ENCODE peak calls at places on chromosome 7, in seven cellular contexts. One of them, this sample, is unnamed.

GRCh38 chr7:13099197-13099795 is 411.9 kb downstream of the ARL4A start:
- DNase-seq in neuronal stem cell: no peak
- DNase-seq in trophoblast cell: no peak
- DNase-seq in mesendoderm: no peak
- DNase-seq in mesenchymal stem cell: peak; percentile 37
- DNase-seq in H9: no peak
- DNase-seq in H1: no peak
- DNase-seq in this sample: peak; percentile 64

GRCh38 chr7:79282051-79282694 is 171.3 kb downstream of the MAGI2 start:
- DNase-seq in neuronal stem cell: no peak
- DNase-seq in trophoblast cell: peak; percentile 60
- DNase-seq in mesendoderm: peak; percentile 41
- DNase-seq in mesenchymal stem cell: peak; percentile 81
- DNase-seq in H9: no peak
- DNase-seq in H1: no peak
- DNase-seq in this sample: peak; percentile 86

GRCh38 chr7:47416454-47417121 is 165.3 kb downstream of the TNS3 start:
- DNase-seq in neuronal stem cell: no peak
- DNase-seq in trophoblast cell: no peak
- DNase-seq in mesendoderm: no peak
- DNase-seq in mesenchymal stem cell: peak; percentile 32
- DNase-seq in H9: no peak
- DNase-seq in H1: no peak
- DNase-seq in this sample: no peak

GRCh38 chr7:106999023-106999422 is 45.5 kb upstream of the PRKAR2B start:
- DNase-seq in neuronal stem cell: no peak
- DNase-seq in trophoblast cell: no peak
- DNase-seq in mesendoderm: no peak
- DNase-seq in mesenchymal stem cell: peak; percentile 32
- DNase-seq in H9: no peak
- DNase-seq in H1: no peak
- DNase-seq in this sample: peak; percentile 12

GRCh38 chr7:132516042-132516840 is 60.0 kb downstream of the PLXNA4 start:
- DNase-seq in neuronal stem cell: no peak
- DNase-seq in trophoblast cell: no peak
- DNase-seq in mesendoderm: peak; percentile 77
- DNase-seq in mesenchymal stem cell: peak; percentile 1
- DNase-seq in H9: no peak
- DNase-seq in H1: no peak
- DNase-seq in this sample: peak; percentile 10

GRCh38 chr7:76340617-76341131 is 18.1 kb downstream of the YWHAG start:
- DNase-seq in neuronal stem cell: no peak
- DNase-seq in trophoblast cell: no peak
- DNase-seq in mesendoderm: no peak
- DNase-seq in mesenchymal stem cell: peak; percentile 69
- DNase-seq in H9: no peak
- DNase-seq in H1: no peak
- DNase-seq in this sample: peak; percentile 92

GRCh38 chr7:77354484-77354883 is 61.7 kb downstream of the GSAP start:
- DNase-seq in neuronal stem cell: no peak
- DNase-seq in trophoblast cell: no peak
- DNase-seq in mesendoderm: no peak
- DNase-seq in mesenchymal stem cell: no peak
- DNase-seq in H9: no peak
- DNase-seq in H1: no peak
- DNase-seq in this sample: no peak

GRCh38 chr7:142898377-142899235 is 13.1 kb upstream of the TRPV6 start:
- DNase-seq in neuronal stem cell: no peak
- DNase-seq in trophoblast cell: peak; percentile 90
- DNase-seq in mesendoderm: peak; percentile 31
- DNase-seq in mesenchymal stem cell: no peak
- DNase-seq in H9: no peak
- DNase-seq in H1: peak; percentile 17
- DNase-seq in this sample: no peak

GRCh38 chr7:35003679-35004278 is 33.5 kb downstream of the DPY19L1 start:
- DNase-seq in neuronal stem cell: no peak
- DNase-seq in trophoblast cell: peak; percentile 15
- DNase-seq in mesendoderm: peak; percentile 77
- DNase-seq in mesenchymal stem cell: peak; percentile 91
- DNase-seq in H9: no peak
- DNase-seq in H1: no peak
- DNase-seq in this sample: peak; percentile 90

GRCh38 chr7:30147785-30148184 is 13.0 kb downstream of the MTURN start:
- DNase-seq in neuronal stem cell: no peak
- DNase-seq in trophoblast cell: no peak
- DNase-seq in mesendoderm: no peak
- DNase-seq in mesenchymal stem cell: no peak
- DNase-seq in H9: no peak
- DNase-seq in H1: no peak
- DNase-seq in this sample: no peak

GRCh38 chr7:152354061-152354460 is 81.7 kb downstream of the KMT2C start:
- DNase-seq in neuronal stem cell: no peak
- DNase-seq in trophoblast cell: no peak
- DNase-seq in mesendoderm: no peak
- DNase-seq in mesenchymal stem cell: peak; percentile 24
- DNase-seq in H9: no peak
- DNase-seq in H1: no peak
- DNase-seq in this sample: peak; percentile 73

GRCh38 chr7:147492621-147493020 is 1097.9 kb upstream of the C7orf33 start:
- DNase-seq in neuronal stem cell: no peak
- DNase-seq in trophoblast cell: no peak
- DNase-seq in mesendoderm: no peak
- DNase-seq in mesenchymal stem cell: no peak
- DNase-seq in H9: no peak
- DNase-seq in H1: no peak
- DNase-seq in this sample: peak; percentile 77

GRCh38 chr7:84848219-84848973 is 338.5 kb downstream of the SEMA3D start:
- DNase-seq in neuronal stem cell: no peak
- DNase-seq in trophoblast cell: no peak
- DNase-seq in mesendoderm: no peak
- DNase-seq in mesenchymal stem cell: no peak
- DNase-seq in H9: no peak
- DNase-seq in H1: no peak
- DNase-seq in this sample: no peak

DNA sequence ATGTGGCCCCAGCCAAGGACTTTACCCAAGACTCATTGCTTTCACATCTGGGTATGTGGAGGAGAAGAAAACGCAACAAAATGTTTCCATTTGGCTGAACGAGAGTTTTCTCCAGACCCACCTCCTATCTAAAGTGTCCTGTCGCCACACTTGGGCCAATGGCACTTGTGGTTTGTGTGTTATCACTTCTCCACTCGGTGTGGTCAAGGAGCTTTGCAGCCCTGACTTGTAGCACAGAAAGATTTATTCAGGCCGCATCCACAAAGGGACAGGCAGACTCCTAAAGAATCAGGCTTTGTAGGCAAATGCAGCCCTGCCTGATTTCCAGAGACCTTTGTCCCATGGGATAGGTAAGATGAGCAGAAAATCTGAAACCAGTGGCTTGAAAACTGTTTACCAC is 12.8 kb upstream of the LRRC4 start:
- DNase-seq in neuronal stem cell: no peak
- DNase-seq in trophoblast cell: no peak
- DNase-seq in mesendoderm: no peak
- DNase-seq in mesenchymal stem cell: no peak
- DNase-seq in H9: no peak
- DNase-seq in H1: no peak
- DNase-seq in this sample: no peak
- H3K23ac ChIP-seq in neuronal stem cell: no peak overlapping the region
- H3K23ac ChIP-seq in trophoblast cell: no peak overlapping the region
- H3K23ac ChIP-seq in mesendoderm: no peak overlapping the region
- H3K23ac ChIP-seq in mesenchymal stem cell: no peak overlapping the region
- H3K23ac ChIP-seq in H9: no peak overlapping the region
- H3K23ac ChIP-seq in H1: no peak overlapping the region
- H3K23ac ChIP-seq in this sample: no peak overlapping the region

GRCh38 chr7:25839084-25839769 is 312.8 kb upstream of the NFE2L3 start:
- DNase-seq in neuronal stem cell: no peak
- DNase-seq in trophoblast cell: no peak
- DNase-seq in mesendoderm: peak; percentile 61
- DNase-seq in mesenchymal stem cell: no peak
- DNase-seq in H9: no peak
- DNase-seq in H1: no peak
- DNase-seq in this sample: no peak

GRCh38 chr7:25842201-25842726 is 309.7 kb upstream of the NFE2L3 start:
- DNase-seq in neuronal stem cell: no peak
- DNase-seq in trophoblast cell: no peak
- DNase-seq in mesendoderm: no peak
- DNase-seq in mesenchymal stem cell: peak; percentile 40
- DNase-seq in H9: no peak
- DNase-seq in H1: no peak
- DNase-seq in this sample: no peak

GRCh38 chr7:25843467-25843866 is 308.5 kb upstream of the NFE2L3 start:
- DNase-seq in neuronal stem cell: no peak
- DNase-seq in trophoblast cell: no peak
- DNase-seq in mesendoderm: peak; percentile 43
- DNase-seq in mesenchymal stem cell: no peak
- DNase-seq in H9: no peak
- DNase-seq in H1: no peak
- DNase-seq in this sample: no peak

GRCh38 chr7:25841575-25841974 is 310.4 kb upstream of the NFE2L3 start:
- DNase-seq in neuronal stem cell: no peak
- DNase-seq in trophoblast cell: no peak
- DNase-seq in mesendoderm: no peak
- DNase-seq in mesenchymal stem cell: no peak
- DNase-seq in H9: no peak
- DNase-seq in H1: no peak
- DNase-seq in this sample: no peak

GRCh38 chr7:25840209-25840792 is 311.7 kb upstream of the NFE2L3 start:
- DNase-seq in neuronal stem cell: no peak
- DNase-seq in trophoblast cell: no peak
- DNase-seq in mesendoderm: no peak
- DNase-seq in mesenchymal stem cell: peak; percentile 43
- DNase-seq in H9: no peak
- DNase-seq in H1: no peak
- DNase-seq in this sample: no peak
- H3K23ac ChIP-seq in neuronal stem cell: no peak overlapping the region
- H3K23ac ChIP-seq in trophoblast cell: no peak overlapping the region
- H3K23ac ChIP-seq in mesendoderm: no peak overlapping the region
- H3K23ac ChIP-seq in mesenchymal stem cell: no peak overlapping the region
- H3K23ac ChIP-seq in H9: no peak overlapping the region
- H3K23ac ChIP-seq in H1: no peak overlapping the region
- H3K23ac ChIP-seq in this sample: no peak overlapping the region

DNA sequence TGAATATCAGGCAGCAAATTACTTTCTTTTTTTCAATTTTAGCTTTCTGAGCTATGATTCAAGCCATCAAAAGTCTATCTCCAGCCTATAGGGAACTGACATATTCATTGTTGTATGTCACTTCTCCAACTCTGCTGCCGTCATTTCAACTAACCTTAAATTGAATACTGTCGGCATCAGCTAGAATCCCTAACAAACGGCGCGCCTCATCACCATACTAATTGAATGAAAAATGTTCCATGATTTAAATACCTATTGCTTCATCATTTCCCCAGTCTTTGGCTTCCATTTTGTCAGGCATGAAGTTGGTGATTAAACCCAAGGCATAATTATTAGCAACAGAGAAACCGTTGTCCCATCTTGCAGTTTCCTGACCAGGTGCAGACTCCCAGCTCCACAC is 83.6 kb upstream of the NPY start:
- DNase-seq in neuronal stem cell: no peak
- DNase-seq in trophoblast cell: no peak
- DNase-seq in mesendoderm: no peak
- DNase-seq in mesenchymal stem cell: no peak
- DNase-seq in H9: no peak
- DNase-seq in H1: no peak
- DNase-seq in this sample: no peak
- H3K23ac ChIP-seq in neuronal stem cell: no peak overlapping the region
- H3K23ac ChIP-seq in trophoblast cell: no peak overlapping the region
- H3K23ac ChIP-seq in mesendoderm: no peak overlapping the region
- H3K23ac ChIP-seq in mesenchymal stem cell: no peak overlapping the region
- H3K23ac ChIP-seq in H9: no peak overlapping the region
- H3K23ac ChIP-seq in H1: no peak overlapping the region
- H3K23ac ChIP-seq in this sample: no peak overlapping the region

GRCh38 chr7:110358028-110358427 is 732.9 kb upstream of the LRRN3 start:
- DNase-seq in neuronal stem cell: no peak
- DNase-seq in trophoblast cell: no peak
- DNase-seq in mesendoderm: no peak
- DNase-seq in mesenchymal stem cell: peak; percentile 46
- DNase-seq in H9: no peak
- DNase-seq in H1: no peak
- DNase-seq in this sample: peak; percentile 86
- H3K23ac ChIP-seq in neuronal stem cell: no peak overlapping the region
- H3K23ac ChIP-seq in trophoblast cell: no peak overlapping the region
- H3K23ac ChIP-seq in mesendoderm: no peak overlapping the region
- H3K23ac ChIP-seq in mesenchymal stem cell: no peak overlapping the region
- H3K23ac ChIP-seq in H9: no peak overlapping the region
- H3K23ac ChIP-seq in H1: no peak overlapping the region
- H3K23ac ChIP-seq in this sample: no peak overlapping the region

GRCh38 chr7:44967571-44968446 is 11.0 kb downstream of the MYO1G start:
- DNase-seq in neuronal stem cell: no peak
- DNase-seq in trophoblast cell: no peak
- DNase-seq in mesendoderm: peak; percentile 60
- DNase-seq in mesenchymal stem cell: no peak
- DNase-seq in H9: peak; percentile 78
- DNase-seq in H1: peak; percentile 72
- DNase-seq in this sample: no peak

GRCh38 chr7:44965441-44965903 is 13.3 kb downstream of the MYO1G start:
- DNase-seq in neuronal stem cell: no peak
- DNase-seq in trophoblast cell: no peak
- DNase-seq in mesendoderm: no peak
- DNase-seq in mesenchymal stem cell: no peak
- DNase-seq in H9: peak; percentile 17
- DNase-seq in H1: peak; percentile 46
- DNase-seq in this sample: no peak

GRCh38 chr7:44965937-44966730 is 12.7 kb downstream of the MYO1G start:
- DNase-seq in neuronal stem cell: no peak
- DNase-seq in trophoblast cell: no peak
- DNase-seq in mesendoderm: no peak
- DNase-seq in mesenchymal stem cell: no peak
- DNase-seq in H9: peak; percentile 21
- DNase-seq in H1: no peak
- DNase-seq in this sample: no peak

GRCh38 chr7:44964831-44965440 is 13.9 kb downstream of the MYO1G start:
- DNase-seq in neuronal stem cell: no peak
- DNase-seq in trophoblast cell: no peak
- DNase-seq in mesendoderm: no peak
- DNase-seq in mesenchymal stem cell: no peak
- DNase-seq in H9: no peak
- DNase-seq in H1: peak; percentile 51
- DNase-seq in this sample: no peak

GRCh38 chr7:44966731-44967538 is 11.9 kb downstream of the MYO1G start:
- DNase-seq in neuronal stem cell: no peak
- DNase-seq in trophoblast cell: no peak
- DNase-seq in mesendoderm: no peak
- DNase-seq in mesenchymal stem cell: no peak
- DNase-seq in H9: peak; percentile 24
- DNase-seq in H1: no peak
- DNase-seq in this sample: no peak
- H3K23ac ChIP-seq in neuronal stem cell: peak overlapping the region; percentile 37
- H3K23ac ChIP-seq in trophoblast cell: no peak overlapping the region
- H3K23ac ChIP-seq in mesendoderm: no peak overlapping the region
- H3K23ac ChIP-seq in mesenchymal stem cell: no peak overlapping the region
- H3K23ac ChIP-seq in H9: no peak overlapping the region
- H3K23ac ChIP-seq in H1: no peak overlapping the region
- H3K23ac ChIP-seq in this sample: no peak overlapping the region

This sample was measured in IMR-90.